ENCODE peak calls at places on chromosomes 6 and 20, in six cellular contexts. F is A549, C is HepG2, W is GM12878, B is K562, X is endothelial cell of umbilical vein. A is an unnamed sample.

GRCh38 chr20:16539280-16539679 is 34.0 kb downstream of the KIF16B start:
- DNase-seq in F (peak; percentile 26), C (no peak), W (no peak), B (no peak), X (no peak), A (no peak)

GRCh38 chr20:61478611-61479305 is 226.7 kb downstream of the CDH4 start:
- DNase-seq in F (no peak), C (no peak), W (no peak), B (no peak), X (no peak), A (no peak)

GRCh38 chr6:164216368-164216767 is 801.9 kb downstream of the QKI start:
- DNase-seq in F (no peak), C (no peak), W (no peak), B (no peak), X (no peak), A (no peak)

GRCh38 chr6:126540161-126540560 is 200.2 kb downstream of the CENPW start:
- DNase-seq in F (no peak), C (no peak), W (no peak), B (no peak), X (no peak), A (no peak)

GRCh38 chr6:117992856-117993255 is 85.8 kb downstream of the SLC35F1 start:
- DNase-seq in F (no peak), C (no peak), W (no peak), B (no peak), X (no peak), A (no peak)

GRCh38 chr6:153150767-153151440 is 19.8 kb upstream of the RGS17 start:
- DNase-seq in F (no peak), C (peak; percentile 14), W (no peak), B (no peak), X (no peak), A (no peak)

GRCh38 chr20:41138527-41139226 is 1.3 kb downstream of the PLCG1 start:
- DNase-seq in F (no peak), C (peak; percentile 40), W (no peak), B (no peak), X (peak; percentile 52), A (no peak)

GRCh38 chr6:142943746-142944125 is 1.2 kb downstream of the HIVEP2 start:
- DNase-seq in F (peak; percentile 13), C (peak; percentile 38), W (no peak), B (no peak), X (peak; percentile 38), A (peak; percentile 80)

GRCh38 chr6:65350525-65350924 is 356.5 kb downstream of the EYS start:
- DNase-seq in F (no peak), C (no peak), W (no peak), B (no peak), X (no peak), A (no peak)

GRCh38 chr20:60192351-60192750 is 234.1 kb downstream of the CDH26 start:
- DNase-seq in F (no peak), C (no peak), W (no peak), B (no peak), X (no peak), A (no peak)

GRCh38 chr20:48812600-48813445 is 15.0 kb downstream of the PREX1 start:
- DNase-seq in F (no peak), C (no peak), W (no peak), B (no peak), X (no peak), A (no peak)

GRCh38 chr6:39669117-39669690 is 56.0 kb downstream of the KIF6 start:
- DNase-seq in F (no peak), C (peak; percentile 30), W (no peak), B (no peak), X (no peak), A (no peak)

GRCh38 chr6:158207452-158207788 is 39.3 kb downstream of the GTF2H5 start:
- DNase-seq in F (no peak), C (peak; percentile 80), W (peak; percentile 82), B (no peak), X (peak; percentile 87), A (no peak)

GRCh38 chr20:52231230-52231746 is 39.7 kb upstream of the ZFP64 start:
- DNase-seq in F (peak; percentile 79), C (peak; percentile 98), W (no peak), B (no peak), X (no peak), A (no peak)

GRCh38 chr20:9660236-9660868 is 146.0 kb downstream of the LAMP5 start:
- DNase-seq in F (peak; percentile 17), C (peak; percentile 16), W (no peak), B (no peak), X (peak; percentile 4), A (peak; percentile 43)

GRCh38 chr6:84582997-84583396 is 181.4 kb downstream of the TBX18 start:
- DNase-seq in F (no peak), C (no peak), W (no peak), B (no peak), X (no peak), A (no peak)

GRCh38 chr20:49375170-49375569 is 97.3 kb upstream of the ZNFX1 start:
- DNase-seq in F (no peak), C (no peak), W (no peak), B (no peak), X (no peak), A (no peak)

GRCh38 chr20:891121-892080 is 24.7 kb downstream of the ANGPT4 start:
- DNase-seq in F (no peak), C (no peak), W (peak; percentile 37), B (no peak), X (no peak), A (peak; percentile 30)

GRCh38 chr6:13368716-13369115 is 40.4 kb upstream of the TBC1D7 start:
- DNase-seq in F (no peak), C (no peak), W (no peak), B (no peak), X (no peak), A (no peak)

GRCh38 chr20:40336034-40336433 is 353.0 kb downstream of the MAFB start:
- DNase-seq in F (no peak), C (no peak), W (no peak), B (no peak), X (no peak), A (no peak)

GRCh38 chr6:125258651-125259353 is 43.0 kb downstream of the HDDC2 start:
- DNase-seq in F (no peak), C (no peak), W (peak; percentile 16), B (no peak), X (no peak), A (peak; percentile 67)

GRCh38 chr6:165618241-165618640 is 44.8 kb downstream of the PDE10A start:
- DNase-seq in F (no peak), C (no peak), W (no peak), B (no peak), X (no peak), A (no peak)

GRCh38 chr6:98014791-98015201 is 731.8 kb upstream of the MMS22L start:
- DNase-seq in F (no peak), C (no peak), W (no peak), B (no peak), X (no peak), A (no peak)
- H3K4me3 ChIP-seq in F (no peak overlapping the region), C (no peak overlapping the region), W (no peak overlapping the region), B (no peak overlapping the region), X (no peak overlapping the region), A (no peak overlapping the region)

DNA sequence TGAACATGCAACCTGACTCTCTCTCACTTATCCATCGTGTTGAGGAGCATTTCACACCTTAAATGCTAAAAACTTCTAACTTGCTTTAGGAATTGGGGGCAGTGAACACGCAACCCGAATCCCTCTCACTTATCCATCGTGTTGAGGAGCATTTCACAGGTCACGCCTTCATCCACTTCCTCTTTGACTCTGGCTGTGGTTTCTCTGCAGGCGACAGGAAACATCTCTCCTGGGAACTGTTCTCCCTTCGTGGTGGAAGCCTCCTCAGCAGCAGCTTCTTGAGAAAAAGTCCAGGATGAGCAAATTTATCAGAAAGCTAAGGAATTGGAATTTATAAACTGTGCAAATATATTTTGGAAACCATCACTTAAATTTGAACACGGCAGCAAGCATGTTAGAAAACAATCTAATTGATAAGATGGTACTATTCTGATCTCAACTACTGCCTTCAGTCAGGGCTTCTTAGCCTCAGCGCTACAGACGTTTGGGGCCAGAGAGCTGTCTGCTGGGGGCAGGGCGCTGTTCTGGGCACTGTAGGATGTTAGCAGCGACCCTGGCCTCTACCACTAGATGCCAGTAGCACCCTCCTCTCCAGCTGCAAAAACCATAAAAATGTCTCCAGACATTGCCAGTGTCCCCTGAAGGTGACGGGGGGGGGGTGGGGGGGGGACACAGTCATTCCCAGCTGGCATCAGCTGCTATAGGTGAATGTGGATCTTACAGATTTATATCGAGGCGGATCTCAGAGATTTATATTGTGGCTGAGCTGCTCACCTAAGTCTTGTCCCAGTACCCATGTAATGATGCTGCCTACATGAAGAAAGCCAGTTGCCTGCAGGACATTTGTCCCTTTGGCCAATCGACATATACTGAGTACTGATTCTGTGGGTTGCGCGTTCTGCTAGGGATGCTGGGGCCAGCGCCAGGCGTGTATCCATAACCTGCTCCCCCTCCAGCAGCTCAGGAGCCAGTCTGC is 26.2 kb downstream of the CTCFL start:
- DNase-seq in F (peak; percentile 40), C (no peak), W (no peak), B (no peak), X (no peak), A (peak; percentile 92)
- TF ChIP-seq MYC in F (no peak), C (no peak), W (no peak), B (no peak), X (no peak), A (no peak)

GRCh38 chr6:33144373-33144772 is 47.9 kb downstream of the COL11A2 start:
- DNase-seq in F (no peak), C (no peak), W (no peak), B (peak; percentile 2), X (peak; percentile 14), A (peak; percentile 59)
- H3K4me3 ChIP-seq in F (no peak overlapping the region), C (no peak overlapping the region), W (no peak overlapping the region), B (no peak overlapping the region), X (no peak overlapping the region), A (no peak overlapping the region)

GRCh38 chr6:119160911-119161310 is 82.4 kb upstream of the FAM184A start:
- DNase-seq in F (no peak), C (no peak), W (no peak), B (no peak), X (no peak), A (no peak)
- TF ChIP-seq MYC in F (no peak), C (no peak), W (no peak), B (no peak), X (no peak), A (no peak)

A was measured in NB4.